ENCODE peak calls at places on chromosomes 16 and 17, in four cellular contexts. E is K562, C is GM12878, O is H1. L is an unnamed sample.

GRCh38 chr16:28875134-28876015 is 2.9 kb upstream of the ATP2A1 start:
- DNase-seq in E (no peak), O (no peak), C (no peak), L (no peak)

GRCh38 chr17:73683788-73684582 is 39.7 kb upstream of the SDK2 start:
- DNase-seq in E (no peak), C (no peak), O (no peak), L (no peak)

GRCh38 chr16:11251525-11252481 is 4.2 kb downstream of the SOCS1 start:
- DNase-seq in C (no peak), E (no peak), O (no peak), L (no peak)

GRCh38 chr16:86239381-86239780 is 270.9 kb upstream of the FOXF1 start:
- DNase-seq in O (no peak), E (no peak), C (no peak), L (no peak)

GRCh38 chr17:49926886-49927285 is 42.1 kb upstream of the DLX4 start:
- DNase-seq in C (no peak), E (peak), O (no peak), L (no peak)

GRCh38 chr16:7321661-7322060 is 11.0 kb upstream of the RBFOX1 start:
- DNase-seq in O (no peak), C (no peak), E (no peak), L (no peak)

GRCh38 chr17:64406321-64407200 is 15.9 kb upstream of the PECAM1 start:
- DNase-seq in O (no peak), E (peak), C (no peak), L (no peak)

GRCh38 chr16:56262148-56262878 is 71.0 kb downstream of the GNAO1 start:
- DNase-seq in C (no peak), E (peak), O (no peak), L (no peak)

GRCh38 chr16:52383640-52384292 is 163.2 kb downstream of the TOX3 start:
- DNase-seq in O (no peak), E (no peak), C (no peak), L (no peak)

GRCh38 chr17:76273435-76273921 is 8.3 kb downstream of the UBALD2 start:
- DNase-seq in C (no peak), E (no peak), O (no peak), L (no peak)
- H3K4me2 ChIP-seq in C (peak), E (no peak), O (no peak), L (no peak)

DNA sequence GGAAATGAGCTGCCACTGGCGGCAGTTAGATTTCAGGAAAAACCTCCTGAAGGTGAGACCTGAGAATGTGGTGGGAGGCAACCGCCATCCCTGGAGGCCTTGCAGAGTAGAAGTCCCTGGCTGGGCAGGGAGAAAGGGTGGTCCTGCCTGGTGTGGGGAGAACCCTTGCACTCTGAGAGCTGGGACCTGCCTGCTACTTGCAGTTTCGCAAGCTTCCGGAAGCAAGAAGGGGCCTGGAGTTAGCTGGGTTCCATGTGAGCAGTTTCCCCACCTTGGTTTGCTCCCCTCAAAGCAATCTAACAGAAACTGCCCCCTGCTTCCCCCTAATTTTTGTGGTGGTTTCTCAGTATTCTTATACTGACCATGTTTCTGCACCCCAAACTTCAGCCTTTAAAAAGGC is 6.5 kb downstream of the ZNF629 start:
- DNase-seq in C (no peak), E (no peak), O (no peak), L (no peak)
- TF ChIP-seq EGR1 in C (no peak), E (no peak), O (no peak), L (no peak)

GRCh38 chr17:1039119-1039507 is 42.2 kb downstream of the TIMM22 start:
- DNase-seq in E (no peak), O (no peak), C (no peak), L (no peak)

GRCh38 chr17:1038459-1039118 is 41.7 kb downstream of the TIMM22 start:
- DNase-seq in E (no peak), C (no peak), O (no peak), L (no peak)

GRCh38 chr17:1039511-1040215 is 42.7 kb downstream of the TIMM22 start:
- DNase-seq in C (no peak), O (no peak), E (no peak), L (no peak)

GRCh38 chr17:1041746-1042145 is 44.8 kb downstream of the TIMM22 start:
- DNase-seq in C (no peak), O (no peak), E (no peak), L (no peak)

GRCh38 chr17:1040216-1040600 is 43.3 kb downstream of the TIMM22 start:
- DNase-seq in E (no peak), O (no peak), C (no peak), L (no peak)
- H3K27ac ChIP-seq in E (no peak), O (no peak), C (no peak), L (no peak)

DNA sequence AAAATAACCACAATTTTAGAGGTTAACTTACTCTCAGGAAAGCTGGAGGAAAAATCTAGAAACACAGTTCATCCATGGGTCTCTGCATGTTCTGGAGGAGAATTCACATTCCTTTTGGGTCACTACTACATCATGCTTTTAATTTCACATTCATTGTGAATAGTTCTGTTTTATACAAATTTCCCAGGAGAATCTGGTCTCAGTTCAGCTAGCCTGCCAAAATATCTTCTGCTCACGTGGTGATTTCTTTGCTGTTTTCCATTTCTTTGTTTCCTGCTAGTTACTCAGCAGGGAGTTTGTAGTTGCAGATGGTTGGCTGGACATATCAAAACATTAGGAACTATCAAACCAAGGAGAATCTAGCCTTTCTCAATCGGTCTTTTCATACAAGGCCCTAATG is at the start of gene ABCA9:
- DNase-seq in E (no peak), C (no peak), O (no peak), L (no peak)
- H3K4me2 ChIP-seq in E (no peak), C (no peak), O (no peak), L (no peak)

GRCh38 chr16:84246679-84247077 is 6.9 kb upstream of the KCNG4 start:
- DNase-seq in C (no peak), E (peak), O (no peak), L (no peak)
- TF ChIP-seq EGR1 in C (no peak), E (no peak), O (no peak), L (no peak)

DNA sequence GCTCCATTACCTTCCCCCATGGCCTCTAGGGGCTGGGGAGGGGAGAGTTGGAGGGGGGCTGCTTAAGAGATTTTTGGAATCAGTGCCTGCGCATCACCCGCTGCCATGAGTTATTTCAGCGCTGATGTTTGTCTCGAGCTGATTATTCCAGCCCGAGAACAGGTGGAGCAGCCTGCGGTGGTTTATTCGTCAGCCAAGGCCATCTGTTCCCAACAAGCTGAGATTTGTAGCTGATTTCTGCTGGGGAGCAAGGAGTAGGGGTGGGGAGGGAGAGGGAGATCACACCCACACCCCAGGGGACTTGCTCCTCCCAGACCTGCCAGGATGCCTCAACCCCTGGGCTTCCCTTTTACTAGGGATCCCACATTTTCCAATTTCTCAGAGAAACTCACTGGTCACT is 23.1 kb downstream of the PIPOX start:
- DNase-seq in O (no peak), E (no peak), C (no peak), L (no peak)
- H3K27ac ChIP-seq in O (no peak), E (no peak), C (no peak), L (no peak)

DNA sequence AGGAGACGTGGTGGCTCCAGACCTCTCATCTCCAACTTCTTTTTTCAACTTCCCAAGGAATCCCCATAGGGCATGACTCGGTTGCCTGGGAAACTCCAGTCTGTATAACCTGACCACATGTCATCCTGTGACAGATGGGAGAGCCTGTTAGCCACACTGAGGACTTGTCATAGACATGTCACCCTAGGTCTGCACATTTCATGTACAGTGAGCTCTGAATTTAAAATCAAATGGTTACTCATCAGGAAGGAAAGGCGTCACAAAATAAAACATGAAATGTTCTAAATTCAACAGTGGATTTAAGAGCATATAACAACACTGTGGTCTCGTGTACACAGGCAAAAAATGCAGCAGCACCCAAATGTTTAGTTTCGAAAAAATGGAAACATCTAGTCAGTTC is 22.2 kb upstream of the ADAMTS18 start:
- DNase-seq in O (no peak), E (no peak), C (no peak), L (no peak)
- H3K4me2 ChIP-seq in O (no peak), E (no peak), C (no peak), L (no peak)

DNA sequence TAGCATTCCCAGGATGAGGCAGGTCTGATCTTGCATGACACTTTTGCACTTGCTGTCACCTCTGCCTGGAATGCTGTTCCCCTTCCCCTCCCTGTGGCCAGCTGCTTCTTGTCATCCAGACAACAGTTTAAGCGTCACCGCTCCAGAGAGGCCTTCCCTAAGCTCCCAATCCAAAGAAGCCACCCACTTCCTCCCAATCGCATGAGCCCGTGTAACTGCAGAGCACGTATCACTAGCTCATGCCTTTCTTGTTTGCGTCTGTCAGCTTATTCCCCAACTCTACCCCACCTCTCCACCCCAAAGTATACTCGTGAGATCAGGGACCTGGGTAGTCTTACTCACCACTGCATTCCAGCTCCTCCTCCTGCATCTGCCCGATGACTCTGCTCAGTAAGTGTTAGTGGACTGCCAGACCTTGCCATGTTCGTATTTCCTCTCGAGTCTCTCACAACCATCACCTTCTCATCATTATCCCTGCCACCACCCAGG is 92.8 kb downstream of the GAS7 start:
- DNase-seq in O (no peak), C (no peak), E (no peak), L (no peak)
- TF ChIP-seq EGR1 in O (no peak), C (no peak), E (no peak), L (no peak)

GRCh38 chr16:69371564-69371963 is 14.2 kb downstream of the TERF2 start:
- DNase-seq in O (no peak), E (no peak), C (no peak), L (no peak)
- H3K27ac ChIP-seq in O (no peak), E (no peak), C (no peak), L (no peak)

L was measured in HCT116.